ENCODE peak calls at places on chromosome 20, in six cellular contexts. One of them, this sample, is unnamed.

GRCh38 chr20:54611701-54612487 is 136.5 kb downstream of the DOK5 start:
- DNase-seq in ovary: no peak
- DNase-seq in lower lobe of right lung: no peak
- DNase-seq in endothelial cell of umbilical vein: no peak
- DNase-seq in upper lobe of right lung: no peak
- DNase-seq in neuronal stem cell: no peak
- DNase-seq in this sample: no peak

GRCh38 chr20:54680439-54680838 is 205.0 kb downstream of the DOK5 start:
- DNase-seq in upper lobe of right lung: no peak
- DNase-seq in neuronal stem cell: no peak
- DNase-seq in ovary: no peak
- DNase-seq in lower lobe of right lung: no peak
- DNase-seq in endothelial cell of umbilical vein: no peak
- DNase-seq in this sample: no peak

GRCh38 chr20:33793011-33793931 is 17.9 kb upstream of the CHMP4B start:
- DNase-seq in lower lobe of right lung: no peak
- DNase-seq in neuronal stem cell: no peak
- DNase-seq in ovary: no peak
- DNase-seq in endothelial cell of umbilical vein: peak
- DNase-seq in upper lobe of right lung: no peak
- DNase-seq in this sample: no peak

GRCh38 chr20:57901526-57901925 is 191.7 kb upstream of the PMEPA1 start:
- DNase-seq in lower lobe of right lung: no peak
- DNase-seq in endothelial cell of umbilical vein: no peak
- DNase-seq in upper lobe of right lung: no peak
- DNase-seq in neuronal stem cell: no peak
- DNase-seq in ovary: no peak
- DNase-seq in this sample: no peak

GRCh38 chr20:6711950-6712634 is 55.4 kb upstream of the BMP2 start:
- DNase-seq in endothelial cell of umbilical vein: peak
- DNase-seq in ovary: no peak
- DNase-seq in upper lobe of right lung: peak
- DNase-seq in neuronal stem cell: no peak
- DNase-seq in lower lobe of right lung: peak
- DNase-seq in this sample: no peak

GRCh38 chr20:31522756-31523155 is 8.5 kb downstream of the HM13 start:
- DNase-seq in lower lobe of right lung: no peak
- DNase-seq in endothelial cell of umbilical vein: no peak
- DNase-seq in ovary: no peak
- DNase-seq in upper lobe of right lung: no peak
- DNase-seq in neuronal stem cell: no peak
- DNase-seq in this sample: no peak

GRCh38 chr20:33442136-33443005 is 1.2 kb downstream of the SNTA1 start:
- DNase-seq in endothelial cell of umbilical vein: no peak
- DNase-seq in lower lobe of right lung: no peak
- DNase-seq in neuronal stem cell: no peak
- DNase-seq in upper lobe of right lung: no peak
- DNase-seq in ovary: no peak
- DNase-seq in this sample: no peak

GRCh38 chr20:11676618-11677289 is 240.9 kb upstream of the BTBD3 start:
- DNase-seq in neuronal stem cell: peak
- DNase-seq in lower lobe of right lung: no peak
- DNase-seq in ovary: no peak
- DNase-seq in endothelial cell of umbilical vein: peak
- DNase-seq in upper lobe of right lung: no peak
- DNase-seq in this sample: no peak

GRCh38 chr20:51531141-51531710 is 11.3 kb downstream of the NFATC2 start:
- DNase-seq in upper lobe of right lung: no peak
- DNase-seq in ovary: no peak
- DNase-seq in endothelial cell of umbilical vein: no peak
- DNase-seq in neuronal stem cell: no peak
- DNase-seq in lower lobe of right lung: no peak
- DNase-seq in this sample: no peak

GRCh38 chr20:17626217-17627007 is 55.6 kb downstream of the RRBP1 start:
- DNase-seq in ovary: no peak
- DNase-seq in endothelial cell of umbilical vein: no peak
- DNase-seq in upper lobe of right lung: peak
- DNase-seq in lower lobe of right lung: peak
- DNase-seq in neuronal stem cell: no peak
- DNase-seq in this sample: peak

GRCh38 chr20:48703107-48703506 is 124.7 kb downstream of the PREX1 start:
- DNase-seq in lower lobe of right lung: no peak
- DNase-seq in neuronal stem cell: no peak
- DNase-seq in upper lobe of right lung: peak
- DNase-seq in ovary: no peak
- DNase-seq in endothelial cell of umbilical vein: no peak
- DNase-seq in this sample: peak

GRCh38 chr20:8640461-8640860 is 428.4 kb upstream of the PLCB4 start:
- DNase-seq in ovary: no peak
- DNase-seq in upper lobe of right lung: no peak
- DNase-seq in neuronal stem cell: no peak
- DNase-seq in endothelial cell of umbilical vein: no peak
- DNase-seq in lower lobe of right lung: no peak
- DNase-seq in this sample: no peak

GRCh38 chr20:8646716-8647115 is 422.2 kb upstream of the PLCB4 start:
- DNase-seq in ovary: no peak
- DNase-seq in lower lobe of right lung: no peak
- DNase-seq in upper lobe of right lung: no peak
- DNase-seq in endothelial cell of umbilical vein: no peak
- DNase-seq in neuronal stem cell: no peak
- DNase-seq in this sample: no peak

GRCh38 chr20:8642247-8642646 is 426.6 kb upstream of the PLCB4 start:
- DNase-seq in endothelial cell of umbilical vein: no peak
- DNase-seq in upper lobe of right lung: no peak
- DNase-seq in lower lobe of right lung: no peak
- DNase-seq in ovary: no peak
- DNase-seq in neuronal stem cell: no peak
- DNase-seq in this sample: no peak

GRCh38 chr20:8647868-8648495 is 420.9 kb upstream of the PLCB4 start:
- DNase-seq in ovary: peak
- DNase-seq in upper lobe of right lung: no peak
- DNase-seq in endothelial cell of umbilical vein: no peak
- DNase-seq in neuronal stem cell: no peak
- DNase-seq in lower lobe of right lung: no peak
- DNase-seq in this sample: no peak

GRCh38 chr20:8646026-8646425 is 422.9 kb upstream of the PLCB4 start:
- DNase-seq in neuronal stem cell: no peak
- DNase-seq in upper lobe of right lung: no peak
- DNase-seq in endothelial cell of umbilical vein: peak
- DNase-seq in lower lobe of right lung: no peak
- DNase-seq in ovary: no peak
- DNase-seq in this sample: no peak
- H3K27ac ChIP-seq in neuronal stem cell: no peak
- H3K27ac ChIP-seq in upper lobe of right lung: no peak
- H3K27ac ChIP-seq in endothelial cell of umbilical vein: peak
- H3K27ac ChIP-seq in lower lobe of right lung: no peak
- H3K27ac ChIP-seq in ovary: no peak
- H3K27ac ChIP-seq in this sample: no peak

GRCh38 chr20:44599715-44600114 is 17.3 kb downstream of the PKIG start:
- DNase-seq in endothelial cell of umbilical vein: no peak
- DNase-seq in upper lobe of right lung: no peak
- DNase-seq in ovary: no peak
- DNase-seq in lower lobe of right lung: no peak
- DNase-seq in neuronal stem cell: no peak
- DNase-seq in this sample: no peak

GRCh38 chr20:44601801-44602204 is 19.4 kb downstream of the PKIG start:
- DNase-seq in lower lobe of right lung: no peak
- DNase-seq in upper lobe of right lung: no peak
- DNase-seq in neuronal stem cell: no peak
- DNase-seq in endothelial cell of umbilical vein: peak
- DNase-seq in ovary: peak
- DNase-seq in this sample: no peak

GRCh38 chr20:44598413-44599290 is 16.3 kb downstream of the PKIG start:
- DNase-seq in ovary: no peak
- DNase-seq in upper lobe of right lung: no peak
- DNase-seq in endothelial cell of umbilical vein: peak
- DNase-seq in neuronal stem cell: no peak
- DNase-seq in lower lobe of right lung: no peak
- DNase-seq in this sample: no peak

GRCh38 chr20:44600301-44600700 is 17.9 kb downstream of the PKIG start:
- DNase-seq in endothelial cell of umbilical vein: no peak
- DNase-seq in upper lobe of right lung: no peak
- DNase-seq in neuronal stem cell: no peak
- DNase-seq in lower lobe of right lung: no peak
- DNase-seq in ovary: no peak
- DNase-seq in this sample: no peak

DNA sequence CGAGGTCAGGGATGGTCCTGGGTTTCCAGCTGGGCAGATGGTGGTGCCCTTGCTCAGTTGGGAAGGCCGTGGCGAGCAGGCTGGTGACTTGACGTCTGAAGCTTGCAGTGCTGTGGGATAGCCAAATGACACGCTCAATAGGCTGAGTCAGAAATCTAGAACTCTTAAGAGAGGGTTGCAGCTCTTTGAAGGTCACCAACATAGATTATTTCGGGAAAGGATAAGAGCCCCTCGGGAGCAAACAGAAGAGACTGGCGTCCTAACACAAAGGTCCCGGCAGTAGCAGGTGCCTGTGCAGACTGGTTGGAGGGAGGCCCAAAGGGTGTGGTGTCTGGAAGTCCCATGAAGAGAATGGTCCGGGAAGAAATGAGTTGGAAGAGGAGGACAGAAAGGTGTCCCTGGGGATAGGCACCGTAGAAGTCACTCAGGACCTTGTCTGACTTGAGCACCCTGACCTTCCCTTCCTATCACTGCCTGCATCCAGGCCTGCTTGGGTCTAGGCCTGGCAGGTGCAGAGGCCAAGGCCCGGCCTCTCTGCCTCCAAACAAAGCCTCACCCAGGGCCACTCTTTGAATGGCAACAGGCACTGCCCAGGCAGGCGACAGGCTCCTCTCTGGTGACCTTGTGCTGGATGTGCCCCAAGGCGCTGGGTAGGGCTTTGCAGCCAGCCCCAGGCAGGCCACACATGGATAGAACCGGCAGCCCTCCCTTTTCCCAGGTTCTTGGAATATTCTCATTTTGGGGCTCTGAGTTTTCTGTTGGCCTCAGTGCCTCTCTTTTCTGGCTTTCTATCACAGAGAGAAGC is 18.6 kb downstream of the PKIG start:
- DNase-seq in lower lobe of right lung: no peak
- DNase-seq in upper lobe of right lung: no peak
- DNase-seq in neuronal stem cell: no peak
- DNase-seq in endothelial cell of umbilical vein: no peak
- DNase-seq in ovary: peak
- DNase-seq in this sample: no peak
- H3K27ac ChIP-seq in lower lobe of right lung: peak
- H3K27ac ChIP-seq in upper lobe of right lung: peak
- H3K27ac ChIP-seq in neuronal stem cell: no peak
- H3K27ac ChIP-seq in endothelial cell of umbilical vein: peak
- H3K27ac ChIP-seq in ovary: peak
- H3K27ac ChIP-seq in this sample: peak

DNA sequence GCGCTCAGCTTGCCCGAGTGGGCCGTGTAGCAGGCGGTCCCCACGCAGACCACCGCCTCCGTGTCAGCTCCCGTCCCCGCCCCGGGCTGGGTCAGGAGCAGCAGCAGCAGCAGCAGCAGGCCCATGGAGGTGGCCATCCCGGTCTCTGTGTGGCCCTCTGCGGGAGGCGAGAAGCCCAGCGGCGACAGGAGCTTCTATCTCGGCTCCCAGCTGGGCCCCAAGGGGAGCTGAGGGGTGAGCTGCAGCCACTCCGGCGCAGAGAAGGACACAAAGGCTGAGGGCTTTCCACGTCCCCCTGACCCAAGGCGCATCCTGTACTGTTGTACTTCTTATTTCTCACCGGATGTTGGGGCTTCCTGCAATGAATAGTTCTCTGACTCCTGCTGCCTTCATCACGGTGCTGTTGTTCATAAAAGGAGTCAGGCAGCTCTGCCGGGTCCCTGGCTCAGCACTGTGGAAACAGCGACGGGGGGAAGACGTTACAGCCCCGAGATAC is at the start of gene CD93:
- DNase-seq in lower lobe of right lung: peak
- DNase-seq in endothelial cell of umbilical vein: peak
- DNase-seq in upper lobe of right lung: no peak
- DNase-seq in ovary: peak
- DNase-seq in neuronal stem cell: no peak
- DNase-seq in this sample: no peak
- H3K27ac ChIP-seq in lower lobe of right lung: peak
- H3K27ac ChIP-seq in endothelial cell of umbilical vein: peak
- H3K27ac ChIP-seq in upper lobe of right lung: peak
- H3K27ac ChIP-seq in ovary: peak
- H3K27ac ChIP-seq in neuronal stem cell: no peak
- H3K27ac ChIP-seq in this sample: peak

GRCh38 chr20:62284448-62284847 is 18.3 kb upstream of the ADRM1 start:
- DNase-seq in ovary: no peak
- DNase-seq in lower lobe of right lung: no peak
- DNase-seq in neuronal stem cell: no peak
- DNase-seq in upper lobe of right lung: no peak
- DNase-seq in endothelial cell of umbilical vein: no peak
- DNase-seq in this sample: no peak

GRCh38 chr20:62286493-62287064 is 16.2 kb upstream of the ADRM1 start:
- DNase-seq in ovary: no peak
- DNase-seq in neuronal stem cell: no peak
- DNase-seq in endothelial cell of umbilical vein: no peak
- DNase-seq in lower lobe of right lung: no peak
- DNase-seq in upper lobe of right lung: no peak
- DNase-seq in this sample: no peak

GRCh38 chr20:62285151-62285550 is 17.6 kb upstream of the ADRM1 start:
- DNase-seq in lower lobe of right lung: no peak
- DNase-seq in endothelial cell of umbilical vein: no peak
- DNase-seq in neuronal stem cell: no peak
- DNase-seq in upper lobe of right lung: no peak
- DNase-seq in ovary: no peak
- DNase-seq in this sample: no peak

GRCh38 chr20:62287129-62287528 is 15.7 kb upstream of the ADRM1 start:
- DNase-seq in ovary: no peak
- DNase-seq in lower lobe of right lung: no peak
- DNase-seq in upper lobe of right lung: no peak
- DNase-seq in endothelial cell of umbilical vein: no peak
- DNase-seq in neuronal stem cell: no peak
- DNase-seq in this sample: no peak

GRCh38 chr20:62285722-62286121 is 17.1 kb upstream of the ADRM1 start:
- DNase-seq in ovary: no peak
- DNase-seq in neuronal stem cell: no peak
- DNase-seq in lower lobe of right lung: no peak
- DNase-seq in endothelial cell of umbilical vein: peak
- DNase-seq in upper lobe of right lung: no peak
- DNase-seq in this sample: no peak
- H3K27ac ChIP-seq in ovary: no peak
- H3K27ac ChIP-seq in neuronal stem cell: no peak
- H3K27ac ChIP-seq in lower lobe of right lung: no peak
- H3K27ac ChIP-seq in endothelial cell of umbilical vein: peak
- H3K27ac ChIP-seq in upper lobe of right lung: no peak
- H3K27ac ChIP-seq in this sample: no peak

This sample was measured in dorsolateral prefrontal cortex.